ENCODE peak calls at places on chromosomes 6 and 20, in nine cellular contexts. One of them, this sample, is unnamed.

GRCh38 chr6:158284340-158285210 is 27.7 kb upstream of the TULP4 start:
- DNase-seq in GM06990: no peak
- DNase-seq in CD8-positive, alpha-beta memory T cell: peak
- DNase-seq in pancreas: no peak
- DNase-seq in BJ: peak
- DNase-seq in uterus: peak
- DNase-seq in AG10803: peak
- DNase-seq in cardiac fibroblast: peak
- DNase-seq in AG04450: peak
- DNase-seq in this sample: no peak

GRCh38 chr6:30816791-30817739 is 67.3 kb upstream of the DDR1 start:
- DNase-seq in GM06990: peak
- DNase-seq in CD8-positive, alpha-beta memory T cell: no peak
- DNase-seq in pancreas: no peak
- DNase-seq in BJ: no peak
- DNase-seq in uterus: no peak
- DNase-seq in AG10803: no peak
- DNase-seq in cardiac fibroblast: no peak
- DNase-seq in AG04450: no peak
- DNase-seq in this sample: no peak

GRCh38 chr6:131552572-131552971 is 20.5 kb upstream of the ARG1 start:
- DNase-seq in GM06990: no peak
- DNase-seq in CD8-positive, alpha-beta memory T cell: no peak
- DNase-seq in pancreas: no peak
- DNase-seq in BJ: no peak
- DNase-seq in uterus: no peak
- DNase-seq in AG10803: no peak
- DNase-seq in cardiac fibroblast: no peak
- DNase-seq in AG04450: no peak
- DNase-seq in this sample: no peak

GRCh38 chr6:16508959-16509358 is 252.3 kb downstream of the ATXN1 start:
- DNase-seq in GM06990: no peak
- DNase-seq in CD8-positive, alpha-beta memory T cell: no peak
- DNase-seq in pancreas: no peak
- DNase-seq in BJ: no peak
- DNase-seq in uterus: no peak
- DNase-seq in AG10803: no peak
- DNase-seq in cardiac fibroblast: no peak
- DNase-seq in AG04450: no peak
- DNase-seq in this sample: no peak

GRCh38 chr20:1469925-1470571 is 3.4 kb upstream of the NSFL1C start:
- DNase-seq in GM06990: peak
- DNase-seq in CD8-positive, alpha-beta memory T cell: no peak
- DNase-seq in pancreas: peak
- DNase-seq in BJ: peak
- DNase-seq in uterus: peak
- DNase-seq in AG10803: peak
- DNase-seq in cardiac fibroblast: peak
- DNase-seq in AG04450: peak
- DNase-seq in this sample: peak

GRCh38 chr20:50320910-50321796 is 130.5 kb downstream of the CEBPB start:
- DNase-seq in GM06990: no peak
- DNase-seq in CD8-positive, alpha-beta memory T cell: no peak
- DNase-seq in pancreas: peak
- DNase-seq in BJ: peak
- DNase-seq in uterus: peak
- DNase-seq in AG10803: peak
- DNase-seq in cardiac fibroblast: peak
- DNase-seq in AG04450: peak
- DNase-seq in this sample: no peak

GRCh38 chr6:91562955-91563354 is 976.1 kb upstream of the MAP3K7 start:
- DNase-seq in GM06990: no peak
- DNase-seq in CD8-positive, alpha-beta memory T cell: no peak
- DNase-seq in pancreas: no peak
- DNase-seq in BJ: peak
- DNase-seq in uterus: no peak
- DNase-seq in AG10803: no peak
- DNase-seq in cardiac fibroblast: no peak
- DNase-seq in AG04450: no peak
- DNase-seq in this sample: no peak

GRCh38 chr20:53977391-53977790 is 93.0 kb downstream of the BCAS1 start:
- DNase-seq in GM06990: no peak
- DNase-seq in CD8-positive, alpha-beta memory T cell: no peak
- DNase-seq in pancreas: no peak
- DNase-seq in BJ: no peak
- DNase-seq in uterus: no peak
- DNase-seq in AG10803: no peak
- DNase-seq in cardiac fibroblast: no peak
- DNase-seq in AG04450: no peak
- DNase-seq in this sample: no peak

GRCh38 chr6:47308674-47309325 is 905 bp downstream of the TNFRSF21 start:
- DNase-seq in GM06990: peak
- DNase-seq in CD8-positive, alpha-beta memory T cell: no peak
- DNase-seq in pancreas: peak
- DNase-seq in BJ: no peak
- DNase-seq in uterus: peak
- DNase-seq in AG10803: peak
- DNase-seq in cardiac fibroblast: peak
- DNase-seq in AG04450: no peak
- DNase-seq in this sample: peak

GRCh38 chr20:62837790-62838458 is 21.1 kb downstream of the COL9A3 start:
- DNase-seq in GM06990: no peak
- DNase-seq in CD8-positive, alpha-beta memory T cell: no peak
- DNase-seq in pancreas: peak
- DNase-seq in BJ: no peak
- DNase-seq in uterus: no peak
- DNase-seq in AG10803: peak
- DNase-seq in cardiac fibroblast: no peak
- DNase-seq in AG04450: no peak
- DNase-seq in this sample: peak

GRCh38 chr6:157203312-157203744 is 120.0 kb downstream of the TMEM242 start:
- DNase-seq in GM06990: no peak
- DNase-seq in CD8-positive, alpha-beta memory T cell: no peak
- DNase-seq in pancreas: peak
- DNase-seq in BJ: no peak
- DNase-seq in uterus: no peak
- DNase-seq in AG10803: no peak
- DNase-seq in cardiac fibroblast: no peak
- DNase-seq in AG04450: no peak
- DNase-seq in this sample: no peak

DNA sequence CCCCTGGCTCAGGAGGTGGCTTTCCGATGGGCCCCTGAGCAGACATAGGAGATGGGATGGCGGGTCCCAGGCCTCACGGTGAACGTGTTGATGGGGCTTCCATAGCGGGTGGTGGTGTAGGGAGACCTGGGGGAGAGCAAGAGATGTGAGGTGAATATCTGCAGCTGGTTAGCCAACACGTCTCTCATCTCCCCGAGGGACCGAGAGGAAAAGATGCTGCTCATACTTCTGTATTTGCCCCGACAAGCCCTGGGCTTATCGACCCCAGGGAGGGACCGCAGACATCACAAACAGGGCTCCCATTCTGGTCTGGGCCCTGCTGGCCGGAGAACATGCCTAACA is 38.7 kb downstream of the C6orf132 start:
- DNase-seq in GM06990: no peak
- DNase-seq in CD8-positive, alpha-beta memory T cell: no peak
- DNase-seq in pancreas: no peak
- DNase-seq in BJ: no peak
- DNase-seq in uterus: no peak
- DNase-seq in AG10803: no peak
- DNase-seq in cardiac fibroblast: no peak
- DNase-seq in AG04450: no peak
- DNase-seq in this sample: no peak
- H3K4me3 ChIP-seq in GM06990: no peak
- H3K4me3 ChIP-seq in CD8-positive, alpha-beta memory T cell: peak
- H3K4me3 ChIP-seq in pancreas: no peak
- H3K4me3 ChIP-seq in BJ: no peak
- H3K4me3 ChIP-seq in uterus: no peak
- H3K4me3 ChIP-seq in AG10803: no peak
- H3K4me3 ChIP-seq in cardiac fibroblast: no peak
- H3K4me3 ChIP-seq in AG04450: no peak
- H3K4me3 ChIP-seq in this sample: no peak

GRCh38 chr20:48740714-48741113 is 87.1 kb downstream of the PREX1 start:
- DNase-seq in GM06990: peak
- DNase-seq in CD8-positive, alpha-beta memory T cell: no peak
- DNase-seq in pancreas: no peak
- DNase-seq in BJ: no peak
- DNase-seq in uterus: no peak
- DNase-seq in AG10803: no peak
- DNase-seq in cardiac fibroblast: no peak
- DNase-seq in AG04450: no peak
- DNase-seq in this sample: no peak

GRCh38 chr20:48739395-48740268 is 88.2 kb downstream of the PREX1 start:
- DNase-seq in GM06990: no peak
- DNase-seq in CD8-positive, alpha-beta memory T cell: no peak
- DNase-seq in pancreas: no peak
- DNase-seq in BJ: no peak
- DNase-seq in uterus: no peak
- DNase-seq in AG10803: peak
- DNase-seq in cardiac fibroblast: no peak
- DNase-seq in AG04450: no peak
- DNase-seq in this sample: no peak

GRCh38 chr20:48741669-48742068 is 86.1 kb downstream of the PREX1 start:
- DNase-seq in GM06990: no peak
- DNase-seq in CD8-positive, alpha-beta memory T cell: no peak
- DNase-seq in pancreas: no peak
- DNase-seq in BJ: no peak
- DNase-seq in uterus: no peak
- DNase-seq in AG10803: no peak
- DNase-seq in cardiac fibroblast: no peak
- DNase-seq in AG04450: no peak
- DNase-seq in this sample: no peak

GRCh38 chr20:48738399-48739304 is 89.1 kb downstream of the PREX1 start:
- DNase-seq in GM06990: peak
- DNase-seq in CD8-positive, alpha-beta memory T cell: no peak
- DNase-seq in pancreas: no peak
- DNase-seq in BJ: no peak
- DNase-seq in uterus: no peak
- DNase-seq in AG10803: no peak
- DNase-seq in cardiac fibroblast: no peak
- DNase-seq in AG04450: no peak
- DNase-seq in this sample: no peak

DNA sequence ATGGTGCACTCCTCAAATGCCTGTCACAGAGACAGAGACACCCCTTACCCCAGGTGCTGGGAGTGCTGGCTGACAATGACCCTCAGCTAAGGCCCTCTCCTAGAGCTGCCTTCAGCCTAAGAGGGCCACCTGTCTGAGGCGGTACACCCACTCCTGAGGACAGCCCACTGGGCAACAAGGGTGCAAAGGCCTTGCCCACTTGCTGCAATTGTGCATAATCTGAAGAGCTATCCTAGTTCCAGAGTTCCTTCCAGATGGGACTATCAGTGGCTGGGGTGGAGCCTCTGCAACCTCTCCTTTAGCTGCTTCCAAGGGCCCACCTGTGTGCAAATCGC is 87.6 kb downstream of the PREX1 start:
- DNase-seq in GM06990: no peak
- DNase-seq in CD8-positive, alpha-beta memory T cell: no peak
- DNase-seq in pancreas: no peak
- DNase-seq in BJ: no peak
- DNase-seq in uterus: no peak
- DNase-seq in AG10803: no peak
- DNase-seq in cardiac fibroblast: no peak
- DNase-seq in AG04450: no peak
- DNase-seq in this sample: no peak
- H3K4me3 ChIP-seq in GM06990: no peak
- H3K4me3 ChIP-seq in CD8-positive, alpha-beta memory T cell: no peak
- H3K4me3 ChIP-seq in pancreas: no peak
- H3K4me3 ChIP-seq in BJ: no peak
- H3K4me3 ChIP-seq in uterus: no peak
- H3K4me3 ChIP-seq in AG10803: no peak
- H3K4me3 ChIP-seq in cardiac fibroblast: no peak
- H3K4me3 ChIP-seq in AG04450: no peak
- H3K4me3 ChIP-seq in this sample: no peak

GRCh38 chr20:31770243-31770642 is 31.2 kb downstream of the TPX2 start:
- DNase-seq in GM06990: no peak
- DNase-seq in CD8-positive, alpha-beta memory T cell: peak
- DNase-seq in pancreas: no peak
- DNase-seq in BJ: no peak
- DNase-seq in uterus: no peak
- DNase-seq in AG10803: peak
- DNase-seq in cardiac fibroblast: no peak
- DNase-seq in AG04450: no peak
- DNase-seq in this sample: no peak
- H3K4me3 ChIP-seq in GM06990: no peak
- H3K4me3 ChIP-seq in CD8-positive, alpha-beta memory T cell: no peak
- H3K4me3 ChIP-seq in pancreas: no peak
- H3K4me3 ChIP-seq in BJ: no peak
- H3K4me3 ChIP-seq in uterus: no peak
- H3K4me3 ChIP-seq in AG10803: no peak
- H3K4me3 ChIP-seq in cardiac fibroblast: no peak
- H3K4me3 ChIP-seq in AG04450: no peak
- H3K4me3 ChIP-seq in this sample: no peak

DNA sequence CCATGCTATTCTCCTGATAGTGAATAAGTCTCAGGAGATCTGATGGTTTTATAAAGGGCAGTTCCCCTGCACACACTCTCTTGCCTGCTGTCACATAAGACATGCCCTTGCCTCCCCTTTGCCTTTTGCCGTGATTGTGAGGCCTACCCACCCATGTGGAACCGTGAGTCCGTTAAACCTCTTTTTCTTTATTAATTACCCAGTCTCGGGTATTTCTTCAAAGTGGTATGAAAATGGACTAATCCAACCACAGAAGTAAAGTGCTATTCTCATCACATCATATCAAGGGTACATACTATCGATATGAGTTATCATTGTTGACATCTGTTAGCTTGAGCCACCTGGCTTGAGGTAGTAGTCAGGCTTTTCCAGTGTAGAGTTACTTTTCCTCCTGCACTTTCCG is 2.3 kb downstream of the MANBAL start:
- DNase-seq in GM06990: peak
- DNase-seq in CD8-positive, alpha-beta memory T cell: no peak
- DNase-seq in pancreas: no peak
- DNase-seq in BJ: no peak
- DNase-seq in uterus: no peak
- DNase-seq in AG10803: no peak
- DNase-seq in cardiac fibroblast: no peak
- DNase-seq in AG04450: no peak
- DNase-seq in this sample: no peak
- H3K4me3 ChIP-seq in GM06990: peak
- H3K4me3 ChIP-seq in CD8-positive, alpha-beta memory T cell: no peak
- H3K4me3 ChIP-seq in pancreas: no peak
- H3K4me3 ChIP-seq in BJ: no peak
- H3K4me3 ChIP-seq in uterus: no peak
- H3K4me3 ChIP-seq in AG10803: no peak
- H3K4me3 ChIP-seq in cardiac fibroblast: no peak
- H3K4me3 ChIP-seq in AG04450: no peak
- H3K4me3 ChIP-seq in this sample: no peak

This sample was measured in right lobe of liver.